ENCODE peak calls at places on chromosome 11, in four cellular contexts. One of them, this sample, is unnamed.

GRCh38 chr11:93843906-93844305 is 6.5 kb downstream of the VSTM5 start:
- DNase-seq in stomach: no peak
- DNase-seq in neural crest cell: no peak
- DNase-seq in B cell: no peak
- DNase-seq in this sample: no peak

GRCh38 chr11:130913268-130913667 is 3.0 kb downstream of the SNX19 start:
- DNase-seq in B cell: no peak
- DNase-seq in neural crest cell: no peak
- DNase-seq in stomach: no peak
- DNase-seq in this sample: no peak

GRCh38 chr11:86219291-86220193 is 25.0 kb upstream of the EED start:
- DNase-seq in stomach: no peak
- DNase-seq in B cell: peak
- DNase-seq in neural crest cell: no peak
- DNase-seq in this sample: no peak

GRCh38 chr11:14974021-14974698 is 2.0 kb upstream of the CALCA start:
- DNase-seq in stomach: no peak
- DNase-seq in neural crest cell: no peak
- DNase-seq in B cell: no peak
- DNase-seq in this sample: no peak

GRCh38 chr11:15889972-15890371 is 466.4 kb downstream of the SOX6 start:
- DNase-seq in stomach: no peak
- DNase-seq in B cell: no peak
- DNase-seq in neural crest cell: no peak
- DNase-seq in this sample: no peak

GRCh38 chr11:128238521-128239222 is 348.7 kb downstream of the ETS1 start:
- DNase-seq in B cell: no peak
- DNase-seq in stomach: no peak
- DNase-seq in neural crest cell: no peak
- DNase-seq in this sample: no peak

GRCh38 chr11:45051621-45052020 is 94.8 kb upstream of the PRDM11 start:
- DNase-seq in neural crest cell: no peak
- DNase-seq in stomach: no peak
- DNase-seq in B cell: no peak
- DNase-seq in this sample: no peak

GRCh38 chr11:67298786-67299185 is 4.5 kb upstream of the SSH3 start:
- DNase-seq in stomach: no peak
- DNase-seq in neural crest cell: no peak
- DNase-seq in B cell: peak
- DNase-seq in this sample: no peak

GRCh38 chr11:62547691-62548281 is 1.2 kb upstream of the AHNAK start:
- DNase-seq in B cell: no peak
- DNase-seq in stomach: peak
- DNase-seq in neural crest cell: no peak
- DNase-seq in this sample: no peak

GRCh38 chr11:58788355-58789023 is 56.0 kb downstream of the GLYATL2 start:
- DNase-seq in stomach: peak
- DNase-seq in neural crest cell: peak
- DNase-seq in B cell: peak
- DNase-seq in this sample: no peak

DNA sequence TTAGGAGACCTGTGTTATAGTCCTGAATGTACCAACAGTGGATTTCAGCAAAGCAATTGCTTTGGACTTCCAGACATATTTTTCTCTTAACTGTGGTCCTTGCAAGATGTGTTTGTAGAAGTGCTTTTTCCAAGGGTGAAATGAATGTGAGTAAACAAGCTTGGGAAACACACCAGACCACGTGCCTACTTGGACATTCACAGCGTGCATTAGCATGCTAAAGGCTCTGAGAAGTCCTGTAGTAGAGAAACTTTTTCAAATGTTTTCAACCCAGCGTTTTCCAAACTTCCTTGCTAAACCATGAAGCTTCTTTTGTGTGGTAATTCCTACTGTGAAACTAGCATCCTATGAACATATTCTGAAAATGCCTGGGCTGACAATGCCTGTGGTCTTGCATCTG is 91.2 kb upstream of the DBX1 start:
- DNase-seq in B cell: no peak
- DNase-seq in neural crest cell: no peak
- DNase-seq in stomach: no peak
- DNase-seq in this sample: no peak
- TF ChIP-seq CTCF in B cell: no peak
- TF ChIP-seq CTCF in neural crest cell: no peak
- TF ChIP-seq CTCF in stomach: no peak
- TF ChIP-seq CTCF in this sample: no peak

DNA sequence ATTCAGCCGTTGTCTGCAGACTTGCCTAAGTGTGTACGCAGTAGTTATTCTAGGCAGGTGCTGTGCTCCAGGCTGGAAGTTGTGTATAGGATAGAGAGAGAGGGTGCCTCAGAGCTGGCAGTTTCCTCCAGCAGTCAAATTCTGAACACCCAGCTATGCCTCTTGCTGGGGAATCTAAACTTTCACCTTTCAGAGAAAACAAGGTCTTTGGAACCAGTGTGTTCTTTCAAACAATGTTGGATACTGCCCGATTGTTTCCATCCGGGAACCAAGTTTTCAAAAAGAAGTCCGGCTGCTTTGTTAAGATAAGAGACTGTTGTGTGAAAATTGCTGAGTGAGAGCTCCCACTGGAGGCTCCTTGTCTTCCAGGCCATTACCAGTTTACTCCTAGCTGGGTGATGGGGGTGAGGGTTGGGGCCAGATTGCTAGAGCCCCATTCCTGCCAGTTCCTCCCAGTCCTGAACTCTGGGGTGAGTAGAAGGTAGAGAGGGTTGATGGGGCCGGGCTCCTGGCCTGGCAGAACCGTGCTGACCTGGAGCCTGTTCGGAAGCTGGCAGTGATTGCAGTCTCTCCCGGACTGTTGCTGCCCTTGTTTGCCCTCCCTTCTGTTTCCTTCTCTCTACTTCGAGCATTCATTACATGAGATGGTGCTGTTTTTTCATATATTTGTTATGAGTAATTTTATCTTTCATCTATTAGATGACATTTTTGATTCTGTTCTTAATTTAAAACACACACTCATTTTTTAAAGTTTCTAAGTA is 150.2 kb downstream of the TEAD1 start:
- DNase-seq in stomach: peak
- DNase-seq in B cell: no peak
- DNase-seq in neural crest cell: no peak
- DNase-seq in this sample: no peak
- TF ChIP-seq CTCF in stomach: no peak
- TF ChIP-seq CTCF in B cell: no peak
- TF ChIP-seq CTCF in neural crest cell: no peak
- TF ChIP-seq CTCF in this sample: no peak

DNA sequence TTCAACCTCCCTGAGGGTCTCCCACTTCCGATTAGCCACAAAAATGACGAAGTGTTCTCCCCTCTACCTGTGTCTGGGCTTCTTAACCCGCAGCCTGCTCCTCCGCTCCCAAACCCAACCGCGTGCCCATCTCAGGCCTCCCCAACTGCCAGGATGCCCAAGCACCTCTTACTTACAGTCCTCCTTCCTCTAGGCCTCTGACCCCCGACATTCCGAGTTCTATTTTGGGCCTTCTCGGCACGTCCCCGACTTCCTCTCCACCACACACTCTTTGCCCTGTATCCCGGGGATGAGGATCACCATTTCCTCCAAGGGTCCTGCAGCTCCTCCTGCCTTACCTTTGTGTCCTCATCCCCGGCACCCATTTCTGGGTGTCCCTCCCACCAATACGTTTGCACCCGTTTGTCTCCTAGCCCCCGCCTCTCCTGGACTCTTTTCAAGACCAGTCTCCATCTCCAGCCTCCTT is 388 bp upstream of the MUS81 start:
- DNase-seq in stomach: no peak
- DNase-seq in neural crest cell: no peak
- DNase-seq in B cell: no peak
- DNase-seq in this sample: no peak
- TF ChIP-seq CTCF in stomach: no peak
- TF ChIP-seq CTCF in neural crest cell: no peak
- TF ChIP-seq CTCF in B cell: no peak
- TF ChIP-seq CTCF in this sample: no peak

GRCh38 chr11:7254731-7255291 is 3.1 kb downstream of the SYT9 start:
- DNase-seq in B cell: no peak
- DNase-seq in neural crest cell: no peak
- DNase-seq in stomach: no peak
- DNase-seq in this sample: no peak

GRCh38 chr11:7252683-7253213 is 1.0 kb downstream of the SYT9 start:
- DNase-seq in stomach: no peak
- DNase-seq in B cell: no peak
- DNase-seq in neural crest cell: no peak
- DNase-seq in this sample: peak

GRCh38 chr11:7251487-7251835 is 243 bp upstream of the SYT9 start:
- DNase-seq in neural crest cell: no peak
- DNase-seq in B cell: no peak
- DNase-seq in stomach: no peak
- DNase-seq in this sample: no peak

GRCh38 chr11:7250166-7250565 is 1.5 kb upstream of the SYT9 start:
- DNase-seq in B cell: no peak
- DNase-seq in stomach: no peak
- DNase-seq in neural crest cell: no peak
- DNase-seq in this sample: no peak

DNA sequence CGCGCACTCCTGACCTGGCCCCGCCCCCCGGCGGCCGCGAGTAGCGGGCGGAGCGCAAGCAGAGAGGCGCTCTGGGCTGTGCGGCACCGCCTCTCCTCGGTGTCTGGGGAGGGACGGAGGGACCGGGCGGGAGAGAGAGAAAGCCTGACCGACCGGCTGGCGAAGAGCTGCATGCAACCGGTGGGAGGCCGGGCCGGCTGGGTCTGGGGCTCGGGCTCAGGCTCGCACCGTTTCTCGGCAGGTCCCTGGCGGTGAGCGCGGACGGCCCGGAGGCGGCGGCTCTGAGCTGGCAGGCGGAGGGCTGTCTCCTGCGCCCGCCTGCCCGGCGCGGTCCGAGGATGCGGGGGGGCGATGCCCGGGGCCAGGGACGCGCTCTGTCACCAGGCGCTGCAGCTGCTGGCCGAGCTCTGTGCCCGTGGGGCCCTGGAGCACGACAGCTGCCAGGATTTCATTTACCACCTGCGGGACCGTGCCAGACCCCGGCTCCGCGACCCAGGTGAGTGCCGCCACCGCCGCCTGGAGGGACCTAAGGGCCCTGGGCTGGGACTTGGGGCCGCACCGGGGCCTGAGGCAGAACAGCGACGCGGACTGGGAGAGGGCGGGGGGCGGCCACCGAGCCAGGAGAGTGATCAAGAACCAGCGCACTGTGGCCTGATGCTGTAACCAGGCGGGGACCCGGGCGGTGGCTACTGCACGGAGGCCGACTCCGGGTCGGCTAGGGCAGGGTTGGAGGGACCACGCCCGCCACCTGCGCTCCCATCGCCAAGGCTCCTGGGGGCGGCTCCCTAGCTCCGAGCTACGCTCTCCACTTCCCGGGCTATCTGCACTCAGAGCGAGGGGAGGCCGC is at the start of gene SYT9:
- DNase-seq in B cell: no peak
- DNase-seq in stomach: peak
- DNase-seq in neural crest cell: peak
- DNase-seq in this sample: peak
- TF ChIP-seq CTCF in B cell: no peak
- TF ChIP-seq CTCF in stomach: no peak
- TF ChIP-seq CTCF in neural crest cell: peak
- TF ChIP-seq CTCF in this sample: peak

DNA sequence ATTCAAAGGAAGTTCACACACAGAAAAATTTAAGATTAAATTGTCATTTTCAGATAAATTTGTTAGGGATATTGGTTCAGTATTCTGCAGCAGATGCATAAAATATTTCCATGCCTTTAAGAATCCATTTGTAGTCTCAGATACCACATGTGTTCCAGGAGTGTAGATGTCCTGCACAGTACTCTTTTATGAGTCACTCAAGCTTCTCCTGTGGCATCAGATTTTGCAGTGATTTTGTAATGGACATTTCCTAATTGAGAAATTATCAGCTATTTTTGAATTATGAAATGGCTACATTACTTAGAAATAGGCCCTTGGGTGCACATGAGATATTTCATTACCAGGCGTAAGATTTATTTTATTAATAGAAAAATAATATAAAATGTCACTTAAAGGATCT is 18.9 kb downstream of the MMP3 start:
- DNase-seq in B cell: no peak
- DNase-seq in neural crest cell: no peak
- DNase-seq in stomach: no peak
- DNase-seq in this sample: no peak
- TF ChIP-seq CTCF in B cell: no peak
- TF ChIP-seq CTCF in neural crest cell: no peak
- TF ChIP-seq CTCF in stomach: no peak
- TF ChIP-seq CTCF in this sample: no peak

This sample was measured in type B pancreatic cell.